ENCODE peak calls at places on chromosomes 7 and 10, in four cellular contexts. A is K562; Q is activated naive CD4-positive, alpha-beta T cell treated with anti-CD3 and anti-CD28 coated beads for 36 hours; Z is neural progenitor cell. F is an unnamed sample.

GRCh38 chr7:26399309-26399610 is 107.6 kb downstream of the SNX10 start:
- DNase-seq in A (no peak), Z (peak), Q (no peak), F (no peak)

GRCh38 chr10:7560519-7560918 is 106.2 kb downstream of the ITIH5 start:
- DNase-seq in Z (no peak), Q (no peak), A (no peak), F (no peak)

GRCh38 chr10:20672724-20673123 is 224.4 kb downstream of the NEBL start:
- DNase-seq in Z (no peak), A (no peak), Q (no peak), F (no peak)

GRCh38 chr7:4613855-4614548 is 68.1 kb upstream of the FOXK1 start:
- DNase-seq in Z (no peak), A (no peak), Q (no peak), F (no peak)

GRCh38 chr7:150990416-150991186 is at the start of gene NOS3:
- DNase-seq in A (no peak), Z (no peak), Q (no peak), F (no peak)

GRCh38 chr10:93471110-93471651 is 11.0 kb downstream of the MYOF start:
- DNase-seq in A (no peak), Q (peak), Z (no peak), F (no peak)

GRCh38 chr10:14200645-14201534 is 129.8 kb downstream of the FRMD4A start:
- DNase-seq in A (peak), Z (peak), Q (peak), F (peak)

GRCh38 chr7:78412216-78412858 is 613.8 kb downstream of the PHTF2 start:
- DNase-seq in Z (no peak), Q (no peak), A (no peak), F (no peak)

GRCh38 chr7:81769891-81770818 is at the start of gene HGF:
- DNase-seq in A (no peak), Z (peak), Q (no peak), F (peak)

GRCh38 chr10:131222986-131223385 is 88.5 kb downstream of the TCERG1L start:
- DNase-seq in Q (no peak), Z (no peak), A (no peak), F (no peak)